ENCODE peak calls at places on chromosomes 5 and 9, in four cellular contexts. W is K562, H is GM12878, N is HepG2. S is an unnamed sample.

GRCh38 chr5:171707441-171707790 is 78.2 kb upstream of the SMIM23 start:
- DNase-seq in W (no peak), H (no peak), N (no peak), S (no peak)

GRCh38 chr9:137670391-137671195 is 51.8 kb downstream of the EHMT1 start:
- DNase-seq in W (peak), H (no peak), N (peak), S (peak)

GRCh38 chr9:88498880-88499279 is 36.1 kb upstream of the NXNL2 start:
- DNase-seq in W (no peak), H (no peak), N (no peak), S (no peak)

GRCh38 chr5:81838307-81838906 is 87.5 kb upstream of the SSBP2 start:
- DNase-seq in W (peak), H (no peak), N (no peak), S (no peak)

GRCh38 chr5:145246961-145247744 is 588.0 kb downstream of the PRELID2 start:
- DNase-seq in W (no peak), H (no peak), N (no peak), S (no peak)

GRCh38 chr9:125649315-125649714 is 57.7 kb downstream of the MAPKAP1 start:
- DNase-seq in W (no peak), H (no peak), N (no peak), S (no peak)

GRCh38 chr9:34612788-34613390 is 992 bp upstream of the RPP25L start:
- DNase-seq in W (peak), H (no peak), N (peak), S (peak)

GRCh38 chr5:20694121-20694520 is 706.1 kb upstream of the CDH18 start:
- DNase-seq in W (no peak), H (no peak), N (no peak), S (no peak)

GRCh38 chr5:19927170-19927569 is 60.8 kb downstream of the CDH18 start:
- DNase-seq in W (no peak), H (no peak), N (no peak), S (no peak)

DNA sequence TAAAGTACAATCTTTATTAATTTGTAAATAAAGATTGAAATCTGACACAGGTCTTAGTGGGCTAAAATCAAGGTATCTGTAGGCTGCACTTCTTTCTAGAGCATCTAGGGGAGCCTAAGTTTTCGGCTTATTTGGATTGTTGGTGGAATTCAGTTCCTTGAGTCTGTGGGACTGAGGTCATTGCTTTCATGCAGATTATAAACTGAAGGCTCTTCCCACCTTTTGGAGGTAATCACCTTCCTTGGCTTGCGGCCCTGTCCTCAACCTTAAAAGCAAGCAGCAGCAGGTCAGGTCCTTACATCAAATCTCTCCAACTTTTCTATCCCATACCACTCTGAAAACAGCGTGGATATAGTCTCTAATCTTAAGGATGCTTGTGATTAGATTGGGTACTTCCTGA is 25.9 kb downstream of the MAT2B start:
- DNase-seq in W (no peak), H (no peak), N (no peak), S (no peak)
- TF ChIP-seq ETV6 in W (no peak), H (no peak), N (no peak), S (no peak)

GRCh38 chr9:93306081-93306480 is 122.1 kb downstream of the WNK2 start:
- DNase-seq in W (no peak), H (no peak), N (no peak), S (no peak)

GRCh38 chr9:93305497-93306020 is 121.6 kb downstream of the WNK2 start:
- DNase-seq in W (no peak), H (no peak), N (no peak), S (no peak)

GRCh38 chr9:93308158-93308602 is 124.2 kb downstream of the WNK2 start:
- DNase-seq in W (no peak), H (no peak), N (no peak), S (no peak)

GRCh38 chr9:93307468-93308157 is 123.7 kb downstream of the WNK2 start:
- DNase-seq in W (no peak), H (no peak), N (no peak), S (no peak)

GRCh38 chr9:93306579-93307091 is 122.7 kb downstream of the WNK2 start:
- DNase-seq in W (no peak), H (no peak), N (no peak), S (no peak)
- TF ChIP-seq CBFB in W (no peak), H (no peak), N (no peak), S (no peak)

GRCh38 chr5:31120642-31120948 is 72.9 kb upstream of the CDH6 start:
- DNase-seq in W (no peak), H (no peak), N (no peak), S (no peak)

GRCh38 chr5:31122998-31123950 is 70.2 kb upstream of the CDH6 start:
- DNase-seq in W (no peak), H (no peak), N (no peak), S (no peak)

GRCh38 chr5:31121224-31121623 is 72.3 kb upstream of the CDH6 start:
- DNase-seq in W (no peak), H (no peak), N (no peak), S (no peak)

GRCh38 chr5:31116466-31117031 is 76.9 kb upstream of the CDH6 start:
- DNase-seq in W (no peak), H (no peak), N (no peak), S (no peak)

DNA sequence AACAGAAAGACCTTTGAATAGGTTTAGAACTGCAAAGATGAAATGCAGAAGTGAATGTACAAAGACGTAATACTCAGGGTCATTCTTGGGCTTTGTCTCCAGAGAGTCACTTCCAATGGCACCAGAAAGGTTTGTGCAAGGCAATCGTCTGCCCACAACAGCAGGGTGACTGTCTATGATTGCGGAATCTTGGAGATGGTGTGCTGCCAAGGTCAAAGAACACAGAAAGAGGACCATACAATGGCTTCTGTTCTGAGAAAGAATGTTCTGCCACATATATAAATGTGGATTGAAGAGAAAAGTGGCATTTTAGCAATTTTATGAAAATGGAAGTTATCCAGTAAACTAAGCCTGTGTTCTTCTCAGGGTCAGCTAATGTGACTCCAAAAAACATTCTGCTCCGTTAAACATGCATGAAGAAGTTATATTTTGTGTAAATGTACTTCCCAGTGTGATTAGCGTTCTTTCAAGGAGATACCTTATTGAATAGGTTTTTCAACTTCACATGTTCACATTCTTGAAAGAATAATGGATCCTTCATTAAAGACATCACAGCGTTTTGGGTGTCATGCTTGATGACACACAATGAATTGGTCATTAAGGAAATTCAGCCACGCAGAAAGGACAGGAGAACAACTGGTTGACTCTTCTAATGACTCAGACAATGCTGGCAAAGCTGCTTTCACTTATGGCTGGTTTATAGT is 73.4 kb upstream of the CDH6 start:
- DNase-seq in W (no peak), H (no peak), N (no peak), S (no peak)
- TF ChIP-seq ETV6 in W (no peak), H (no peak), N (no peak), S (no peak)

GRCh38 chr9:13264788-13265187 is 14.7 kb downstream of the MPDZ start:
- DNase-seq in W (no peak), H (no peak), N (no peak), S (no peak)
- TF ChIP-seq CBFB in W (no peak), H (no peak), N (no peak), S (no peak)

DNA sequence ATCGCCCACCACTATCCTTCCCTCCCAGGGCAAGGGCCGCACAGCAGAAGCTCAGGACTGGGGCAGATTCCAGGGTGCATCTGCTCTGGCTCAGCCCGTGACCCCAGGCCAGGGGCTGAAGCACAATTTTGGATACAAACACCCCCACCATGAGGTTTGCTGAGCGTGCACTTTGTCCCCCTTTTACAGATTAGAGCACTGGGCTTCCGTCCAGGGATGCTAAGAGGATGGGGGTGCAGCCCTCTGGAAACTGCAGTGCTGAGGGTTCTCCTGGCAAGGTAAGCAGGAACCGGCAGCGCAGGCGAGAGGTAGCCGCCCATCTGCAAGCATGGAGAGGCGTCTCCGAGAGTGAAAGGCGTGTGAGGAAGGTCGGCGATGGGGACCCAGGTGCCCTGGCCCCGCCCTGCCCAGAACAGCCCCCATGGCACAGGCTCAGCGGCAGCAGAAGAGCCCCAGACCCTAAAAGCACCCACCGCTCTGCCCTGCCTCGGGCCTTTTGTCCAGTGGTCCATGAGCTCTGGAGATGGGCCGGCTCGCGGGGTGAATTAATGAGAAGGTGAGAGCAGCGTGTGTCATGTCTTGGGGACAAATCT is 54.5 kb upstream of the OLFM1 start:
- DNase-seq in W (no peak), H (no peak), N (no peak), S (no peak)
- TF ChIP-seq ETV6 in W (no peak), H (no peak), N (no peak), S (no peak)